ENCODE peak calls at places on chromosomes 3 and 15, in five cellular contexts. T is HFFc6, J is T47D, E is RWPE1, Z is lower lobe of right lung. I is an unnamed sample.

GRCh38 chr3:18747383-18747782 is 322.2 kb upstream of the SATB1 start:
- DNase-seq in T (no peak), J (no peak), E (no peak), Z (peak), I (no peak)

GRCh38 chr15:51030649-51031316 is 63.9 kb downstream of the TNFAIP8L3 start:
- DNase-seq in T (peak), J (no peak), E (no peak), Z (no peak), I (no peak)

GRCh38 chr15:101246391-101246790 is 5.5 kb downstream of the CHSY1 start:
- DNase-seq in T (no peak), J (no peak), E (no peak), Z (no peak), I (no peak)

GRCh38 chr15:82058026-82058425 is 12.2 kb upstream of the MEX3B start:
- DNase-seq in T (no peak), J (no peak), E (no peak), Z (no peak), I (no peak)

GRCh38 chr15:67066041-67067021 is 929 bp downstream of the SMAD3 start:
- DNase-seq in T (no peak), J (peak), E (no peak), Z (no peak), I (no peak)

GRCh38 chr3:172560026-172560425 is 36.8 kb upstream of the TNFSF10 start:
- DNase-seq in T (no peak), J (no peak), E (peak), Z (no peak), I (no peak)

GRCh38 chr15:78605201-78605600 is 15.6 kb downstream of the CHRNA3 start:
- DNase-seq in T (no peak), J (no peak), E (no peak), Z (no peak), I (no peak)

GRCh38 chr3:159627229-159627628 is 361.4 kb upstream of the IL12A start:
- DNase-seq in T (no peak), J (no peak), E (no peak), Z (no peak), I (no peak)

GRCh38 chr3:15327941-15328340 is 4.4 kb downstream of the SH3BP5 start:
- DNase-seq in T (no peak), J (no peak), E (no peak), Z (no peak), I (peak)

GRCh38 chr15:64622410-64623260 is 152.8 kb downstream of the RBPMS2 start:
- DNase-seq in T (no peak), J (no peak), E (no peak), Z (no peak), I (peak)

GRCh38 chr3:97974996-97975395 is 2.8 kb upstream of the RIOX2 start:
- DNase-seq in T (no peak), J (no peak), E (no peak), Z (no peak), I (no peak)

GRCh38 chr3:99918720-99919119 is 101.1 kb downstream of the CMSS1 start:
- DNase-seq in T (no peak), J (no peak), E (no peak), Z (no peak), I (no peak)

GRCh38 chr3:177783338-177783737 is 586.1 kb upstream of the TBL1XR1 start:
- DNase-seq in T (no peak), J (no peak), E (no peak), Z (no peak), I (no peak)